ENCODE peak calls at places on chromosomes 13 and 19, in four cellular contexts. P is GM12891, X is HepG2, Q is stomach. S is an unnamed sample.

GRCh38 chr19:46955114-46955812 is 64.4 kb upstream of the NPAS1 start:
- DNase-seq in Q (no peak), X (peak; percentile 27), P (no peak), S (no peak)

GRCh38 chr13:99357149-99357596 is 50.0 kb upstream of the GPR183 start:
- DNase-seq in Q (no peak), X (no peak), P (no peak), S (no peak)

GRCh38 chr13:71613347-71613746 is 253.7 kb downstream of the DACH1 start:
- DNase-seq in Q (no peak), P (no peak), X (no peak), S (no peak)

GRCh38 chr19:35832054-35832453 is 19.4 kb upstream of the PRODH2 start:
- DNase-seq in X (no peak), P (no peak), Q (no peak), S (no peak)

GRCh38 chr19:49809987-49810389 is 3.1 kb downstream of the FUZ start:
- DNase-seq in Q (no peak), X (no peak), P (no peak), S (no peak)

GRCh38 chr19:52366414-52366824 is 3.3 kb upstream of the ZNF880 start:
- DNase-seq in P (no peak), Q (no peak), X (no peak), S (no peak)

GRCh38 chr13:76380436-76381065 is 505.7 kb downstream of the KCTD12 start:
- DNase-seq in X (no peak), Q (no peak), P (no peak), S (no peak)

GRCh38 chr19:19259741-19260140 is 13.4 kb downstream of the TM6SF2 start:
- DNase-seq in X (peak; percentile 38), P (peak; percentile 48), Q (no peak), S (no peak)

GRCh38 chr13:66076417-66076816 is 1153.7 kb downstream of the PCDH9 start:
- DNase-seq in P (no peak), Q (no peak), X (no peak), S (no peak)

GRCh38 chr13:27578121-27579030 is 42.0 kb downstream of the LNX2 start:
- DNase-seq in P (no peak), X (no peak), Q (no peak), S (no peak)

GRCh38 chr19:13401388-13401787 is 104.9 kb downstream of the CACNA1A start:
- DNase-seq in P (no peak), X (peak; percentile 2), Q (no peak), S (no peak)

GRCh38 chr19:3370214-3370720 is 3.9 kb downstream of the NFIC start:
- DNase-seq in X (no peak), P (no peak), Q (no peak), S (no peak)

GRCh38 chr19:459724-460511 is 915 bp downstream of the SHC2 start:
- DNase-seq in Q (peak; percentile 69), X (peak; percentile 59), P (no peak), S (peak; percentile 94)
- TF ChIP-seq POLR2A in Q (no peak), X (peak; percentile 69), P (no peak), S (peak; percentile 39)

GRCh38 chr19:16252459-16253205 is 54.9 kb downstream of the AP1M1 start:
- DNase-seq in X (no peak), Q (no peak), P (no peak), S (peak; percentile 75)

GRCh38 chr19:16249826-16250434 is 52.2 kb downstream of the AP1M1 start:
- DNase-seq in Q (no peak), P (no peak), X (no peak), S (no peak)

GRCh38 chr19:16248380-16249023 is 50.8 kb downstream of the AP1M1 start:
- DNase-seq in X (no peak), P (no peak), Q (no peak), S (no peak)

GRCh38 chr19:16244091-16244490 is 46.4 kb downstream of the AP1M1 start:
- DNase-seq in Q (no peak), X (no peak), P (no peak), S (no peak)

GRCh38 chr19:16247353-16248182 is 49.9 kb downstream of the AP1M1 start:
- DNase-seq in P (peak; percentile 90), Q (peak; percentile 89), X (peak; percentile 51), S (peak; percentile 91)
- TF ChIP-seq POLR2AphosphoS5 in P (no peak), Q (no peak), X (no peak), S (peak; percentile 61)

GRCh38 chr13:110258876-110259631 is 47.9 kb downstream of the COL4A1 start:
- DNase-seq in P (no peak), Q (no peak), X (no peak), S (peak; percentile 17)
- TF ChIP-seq POLR2A in P (no peak), Q (no peak), X (no peak), S (no peak)

GRCh38 chr19:28472843-28473242 is 740.1 kb downstream of the UQCRFS1 start:
- DNase-seq in Q (peak; percentile 27), P (no peak), X (no peak), S (no peak)
- TF ChIP-seq POLR2AphosphoS5 in Q (no peak), P (no peak), X (no peak), S (no peak)

DNA sequence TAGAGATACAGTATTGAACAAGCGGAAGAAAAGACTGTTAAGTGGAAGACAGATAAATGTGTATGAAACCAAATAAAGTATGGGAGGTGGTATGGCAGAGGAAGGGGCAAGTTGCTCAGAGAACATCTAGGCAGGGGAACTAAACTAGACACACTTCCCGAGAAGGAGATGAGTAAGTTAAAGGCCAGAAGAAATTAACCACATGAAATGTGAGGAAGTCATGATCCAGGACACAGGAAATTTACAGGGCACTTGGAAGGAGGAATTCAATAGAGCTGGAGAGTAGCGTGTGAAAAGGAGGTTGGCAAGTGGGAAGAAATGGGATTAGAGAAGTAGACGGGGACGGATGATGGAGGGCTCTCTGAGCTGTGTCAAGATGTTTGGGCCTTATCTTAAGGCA is 208.8 kb downstream of the COG6 start:
- DNase-seq in X (no peak), P (no peak), Q (no peak), S (no peak)
- TF ChIP-seq POLR2A in X (no peak), P (no peak), Q (no peak), S (no peak)

GRCh38 chr19:6724631-6725185 is 4.3 kb upstream of the C3 start:
- DNase-seq in P (no peak), X (no peak), Q (no peak), S (no peak)

GRCh38 chr19:6721113-6721474 is 644 bp upstream of the C3 start:
- DNase-seq in P (no peak), X (no peak), Q (no peak), S (no peak)

GRCh38 chr19:6721773-6722172 is 1.3 kb upstream of the C3 start:
- DNase-seq in X (no peak), Q (no peak), P (no peak), S (no peak)

GRCh38 chr19:6723738-6724137 is 3.3 kb upstream of the C3 start:
- DNase-seq in Q (no peak), X (no peak), P (no peak), S (peak; percentile 56)

DNA sequence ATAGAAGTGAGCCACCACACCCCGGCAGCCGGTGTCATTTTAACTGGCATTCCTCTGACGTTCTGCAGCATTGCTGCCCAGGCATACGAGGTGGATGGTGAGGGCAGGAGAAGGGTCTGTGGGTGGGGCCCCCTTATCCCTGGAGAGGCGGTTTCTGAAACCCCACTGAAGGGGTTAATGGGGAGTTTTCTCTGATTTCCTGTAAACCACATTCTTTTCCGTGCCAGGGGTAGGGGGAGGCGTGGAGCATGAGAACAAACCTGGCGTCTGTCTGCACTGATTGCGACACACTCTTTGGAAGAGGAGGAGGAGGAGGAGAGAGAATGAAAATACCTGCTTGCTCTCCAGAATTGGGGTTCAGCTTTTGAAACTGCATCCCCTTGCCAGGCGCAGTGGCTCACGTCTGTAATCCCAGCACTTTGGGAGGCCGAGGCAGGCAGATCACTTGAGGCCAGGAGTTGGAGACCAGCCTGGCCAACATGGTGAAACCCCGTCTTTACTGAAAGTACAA is 2.7 kb upstream of the C3 start:
- DNase-seq in Q (no peak), X (peak; percentile 93), P (no peak), S (no peak)
- TF ChIP-seq POLR2AphosphoS5 in Q (no peak), X (no peak), P (no peak), S (no peak)

GRCh38 chr13:48492123-48493075 is 40.5 kb downstream of the RCBTB2 start:
- DNase-seq in P (no peak), Q (peak; percentile 52), X (no peak), S (peak; percentile 81)
- TF ChIP-seq POLR2A in P (no peak), Q (no peak), X (no peak), S (no peak)

GRCh38 chr19:33064778-33065550 is at the start of gene RHPN2:
- DNase-seq in P (peak; percentile 83), X (peak; percentile 43), Q (peak; percentile 81), S (peak; percentile 66)
- TF ChIP-seq POLR2AphosphoS5 in P (no peak), X (peak; percentile 67), Q (peak; percentile 93), S (peak; percentile 37)

GRCh38 chr19:30895946-30896345 is 453.3 kb downstream of the TSHZ3 start:
- DNase-seq in X (no peak), P (no peak), Q (no peak), S (no peak)
- TF ChIP-seq POLR2A in X (no peak), P (no peak), Q (no peak), S (no peak)

GRCh38 chr19:45607071-45608029 is 5.3 kb upstream of the GPR4 start:
- DNase-seq in P (no peak), X (peak; percentile 60), Q (peak; percentile 80), S (peak; percentile 76)
- TF ChIP-seq POLR2AphosphoS5 in P (peak; percentile 47), X (no peak), Q (no peak), S (peak; percentile 39)

S was measured in upper lobe of left lung.